ENCODE peak calls at places on chromosomes 1 and 21, in seven cellular contexts. One of them, this sample, is unnamed.

GRCh38 chr21:41133896-41134522 is 34.0 kb upstream of the BACE2 start:
- DNase-seq in stomach: no peak
- DNase-seq in T-helper 1 cell: no peak
- DNase-seq in MG63: no peak
- DNase-seq in Caki2: peak
- DNase-seq in mucosa of descending colon: no peak
- DNase-seq in NCI-H1092 treated with DMSO at 0.1 percent for 48 hours: peak
- DNase-seq in this sample: no peak

GRCh38 chr21:36851121-36851520 is 115.3 kb downstream of the HLCS start:
- DNase-seq in stomach: no peak
- DNase-seq in T-helper 1 cell: no peak
- DNase-seq in MG63: no peak
- DNase-seq in Caki2: no peak
- DNase-seq in mucosa of descending colon: no peak
- DNase-seq in NCI-H1092 treated with DMSO at 0.1 percent for 48 hours: no peak
- DNase-seq in this sample: no peak

GRCh38 chr1:60825593-60825992 is 256.8 kb upstream of the NFIA start:
- DNase-seq in stomach: no peak
- DNase-seq in T-helper 1 cell: no peak
- DNase-seq in MG63: no peak
- DNase-seq in Caki2: no peak
- DNase-seq in mucosa of descending colon: peak
- DNase-seq in NCI-H1092 treated with DMSO at 0.1 percent for 48 hours: no peak
- DNase-seq in this sample: peak

GRCh38 chr1:89996415-89997110 is 1.7 kb downstream of the ZNF326 start:
- DNase-seq in stomach: no peak
- DNase-seq in T-helper 1 cell: no peak
- DNase-seq in MG63: no peak
- DNase-seq in Caki2: peak
- DNase-seq in mucosa of descending colon: no peak
- DNase-seq in NCI-H1092 treated with DMSO at 0.1 percent for 48 hours: no peak
- DNase-seq in this sample: no peak

GRCh38 chr1:234954613-234955012 is 174.0 kb downstream of the TOMM20 start:
- DNase-seq in stomach: no peak
- DNase-seq in T-helper 1 cell: no peak
- DNase-seq in MG63: no peak
- DNase-seq in Caki2: no peak
- DNase-seq in mucosa of descending colon: no peak
- DNase-seq in NCI-H1092 treated with DMSO at 0.1 percent for 48 hours: no peak
- DNase-seq in this sample: no peak

GRCh38 chr1:206929509-206929908 is 7.8 kb upstream of the FCMR start:
- DNase-seq in stomach: no peak
- DNase-seq in T-helper 1 cell: no peak
- DNase-seq in MG63: no peak
- DNase-seq in Caki2: no peak
- DNase-seq in mucosa of descending colon: no peak
- DNase-seq in NCI-H1092 treated with DMSO at 0.1 percent for 48 hours: no peak
- DNase-seq in this sample: no peak

GRCh38 chr1:1406101-1406820 is 832 bp downstream of the MRPL20 start:
- DNase-seq in stomach: no peak
- DNase-seq in T-helper 1 cell: no peak
- DNase-seq in MG63: no peak
- DNase-seq in Caki2: no peak
- DNase-seq in mucosa of descending colon: peak
- DNase-seq in NCI-H1092 treated with DMSO at 0.1 percent for 48 hours: no peak
- DNase-seq in this sample: no peak

GRCh38 chr21:42793774-42794173 is 85.6 kb downstream of the WDR4 start:
- DNase-seq in stomach: no peak
- DNase-seq in T-helper 1 cell: no peak
- DNase-seq in MG63: no peak
- DNase-seq in Caki2: no peak
- DNase-seq in mucosa of descending colon: no peak
- DNase-seq in NCI-H1092 treated with DMSO at 0.1 percent for 48 hours: no peak
- DNase-seq in this sample: no peak

GRCh38 chr1:216983823-216984222 is 260.6 kb upstream of the ESRRG start:
- DNase-seq in stomach: no peak
- DNase-seq in T-helper 1 cell: no peak
- DNase-seq in MG63: no peak
- DNase-seq in Caki2: no peak
- DNase-seq in mucosa of descending colon: no peak
- DNase-seq in NCI-H1092 treated with DMSO at 0.1 percent for 48 hours: no peak
- DNase-seq in this sample: no peak

GRCh38 chr1:74714429-74715362 is 18.2 kb downstream of the CRYZ start:
- DNase-seq in stomach: no peak
- DNase-seq in T-helper 1 cell: no peak
- DNase-seq in MG63: no peak
- DNase-seq in Caki2: no peak
- DNase-seq in mucosa of descending colon: no peak
- DNase-seq in NCI-H1092 treated with DMSO at 0.1 percent for 48 hours: no peak
- DNase-seq in this sample: no peak

GRCh38 chr1:164058192-164058591 is 500.8 kb upstream of the PBX1 start:
- DNase-seq in stomach: no peak
- DNase-seq in T-helper 1 cell: no peak
- DNase-seq in MG63: no peak
- DNase-seq in Caki2: no peak
- DNase-seq in mucosa of descending colon: no peak
- DNase-seq in NCI-H1092 treated with DMSO at 0.1 percent for 48 hours: no peak
- DNase-seq in this sample: no peak

GRCh38 chr1:182786223-182787001 is 3.2 kb upstream of the NPL start:
- DNase-seq in stomach: peak
- DNase-seq in T-helper 1 cell: no peak
- DNase-seq in MG63: peak
- DNase-seq in Caki2: peak
- DNase-seq in mucosa of descending colon: peak
- DNase-seq in NCI-H1092 treated with DMSO at 0.1 percent for 48 hours: peak
- DNase-seq in this sample: no peak

GRCh38 chr1:1256956-1257871 is 10.7 kb upstream of the C1QTNF12 start:
- DNase-seq in stomach: no peak
- DNase-seq in T-helper 1 cell: no peak
- DNase-seq in MG63: no peak
- DNase-seq in Caki2: no peak
- DNase-seq in mucosa of descending colon: peak
- DNase-seq in NCI-H1092 treated with DMSO at 0.1 percent for 48 hours: no peak
- DNase-seq in this sample: no peak

GRCh38 chr1:42816600-42817439 is at the start of the genes ERMAP and SVBP:
- DNase-seq in stomach: peak
- DNase-seq in T-helper 1 cell: peak
- DNase-seq in MG63: peak
- DNase-seq in Caki2: peak
- DNase-seq in mucosa of descending colon: peak
- DNase-seq in NCI-H1092 treated with DMSO at 0.1 percent for 48 hours: peak
- DNase-seq in this sample: peak

GRCh38 chr1:211625040-211625439 is 46.1 kb upstream of the SLC30A1 start:
- DNase-seq in stomach: no peak
- DNase-seq in T-helper 1 cell: no peak
- DNase-seq in MG63: peak
- DNase-seq in Caki2: no peak
- DNase-seq in mucosa of descending colon: no peak
- DNase-seq in NCI-H1092 treated with DMSO at 0.1 percent for 48 hours: no peak
- DNase-seq in this sample: no peak

GRCh38 chr21:42153746-42154145 is 65.2 kb upstream of the ABCG1 start:
- DNase-seq in stomach: no peak
- DNase-seq in T-helper 1 cell: no peak
- DNase-seq in MG63: no peak
- DNase-seq in Caki2: no peak
- DNase-seq in mucosa of descending colon: no peak
- DNase-seq in NCI-H1092 treated with DMSO at 0.1 percent for 48 hours: no peak
- DNase-seq in this sample: no peak

GRCh38 chr1:197787056-197787455 is 11.8 kb upstream of the DENND1B start:
- DNase-seq in stomach: no peak
- DNase-seq in T-helper 1 cell: no peak
- DNase-seq in MG63: peak
- DNase-seq in Caki2: no peak
- DNase-seq in mucosa of descending colon: no peak
- DNase-seq in NCI-H1092 treated with DMSO at 0.1 percent for 48 hours: no peak
- DNase-seq in this sample: no peak

GRCh38 chr1:41920658-41921057 is 1.9 kb upstream of the HIVEP3 start:
- DNase-seq in stomach: no peak
- DNase-seq in T-helper 1 cell: no peak
- DNase-seq in MG63: no peak
- DNase-seq in Caki2: peak
- DNase-seq in mucosa of descending colon: no peak
- DNase-seq in NCI-H1092 treated with DMSO at 0.1 percent for 48 hours: no peak
- DNase-seq in this sample: no peak

GRCh38 chr1:219413523-219413922 is 199.4 kb downstream of the ZC3H11B start:
- DNase-seq in stomach: no peak
- DNase-seq in T-helper 1 cell: no peak
- DNase-seq in MG63: no peak
- DNase-seq in Caki2: no peak
- DNase-seq in mucosa of descending colon: no peak
- DNase-seq in NCI-H1092 treated with DMSO at 0.1 percent for 48 hours: peak
- DNase-seq in this sample: no peak

GRCh38 chr1:19338323-19338762 is 26.2 kb downstream of the SLC66A1 start:
- DNase-seq in stomach: no peak
- DNase-seq in T-helper 1 cell: no peak
- DNase-seq in MG63: no peak
- DNase-seq in Caki2: no peak
- DNase-seq in mucosa of descending colon: no peak
- DNase-seq in NCI-H1092 treated with DMSO at 0.1 percent for 48 hours: no peak
- DNase-seq in this sample: no peak

GRCh38 chr1:45351508-45351907 is 11.3 kb upstream of the MUTYH start:
- DNase-seq in stomach: no peak
- DNase-seq in T-helper 1 cell: no peak
- DNase-seq in MG63: no peak
- DNase-seq in Caki2: no peak
- DNase-seq in mucosa of descending colon: no peak
- DNase-seq in NCI-H1092 treated with DMSO at 0.1 percent for 48 hours: no peak
- DNase-seq in this sample: no peak

GRCh38 chr1:2150836-2151235 is 43.7 kb downstream of the FAAP20 start:
- DNase-seq in stomach: no peak
- DNase-seq in T-helper 1 cell: no peak
- DNase-seq in MG63: no peak
- DNase-seq in Caki2: no peak
- DNase-seq in mucosa of descending colon: no peak
- DNase-seq in NCI-H1092 treated with DMSO at 0.1 percent for 48 hours: no peak
- DNase-seq in this sample: no peak

GRCh38 chr1:58346076-58346435 is 200.5 kb downstream of the OMA1 start:
- DNase-seq in stomach: no peak
- DNase-seq in T-helper 1 cell: no peak
- DNase-seq in MG63: no peak
- DNase-seq in Caki2: no peak
- DNase-seq in mucosa of descending colon: no peak
- DNase-seq in NCI-H1092 treated with DMSO at 0.1 percent for 48 hours: no peak
- DNase-seq in this sample: no peak

GRCh38 chr1:58883888-58884482 is 100.1 kb upstream of the JUN start:
- DNase-seq in stomach: no peak
- DNase-seq in T-helper 1 cell: no peak
- DNase-seq in MG63: no peak
- DNase-seq in Caki2: no peak
- DNase-seq in mucosa of descending colon: no peak
- DNase-seq in NCI-H1092 treated with DMSO at 0.1 percent for 48 hours: peak
- DNase-seq in this sample: no peak

GRCh38 chr1:43582162-43582566 is 51.5 kb downstream of the PTPRF start:
- DNase-seq in stomach: peak
- DNase-seq in T-helper 1 cell: no peak
- DNase-seq in MG63: peak
- DNase-seq in Caki2: peak
- DNase-seq in mucosa of descending colon: peak
- DNase-seq in NCI-H1092 treated with DMSO at 0.1 percent for 48 hours: no peak
- DNase-seq in this sample: no peak

GRCh38 chr1:23810818-23811420 is 10.4 kb upstream of the GALE start:
- DNase-seq in stomach: peak
- DNase-seq in T-helper 1 cell: no peak
- DNase-seq in MG63: no peak
- DNase-seq in Caki2: no peak
- DNase-seq in mucosa of descending colon: peak
- DNase-seq in NCI-H1092 treated with DMSO at 0.1 percent for 48 hours: peak
- DNase-seq in this sample: no peak

GRCh38 chr1:56799605-56800398 is 19.4 kb downstream of the FYB2 start:
- DNase-seq in stomach: no peak
- DNase-seq in T-helper 1 cell: no peak
- DNase-seq in MG63: peak
- DNase-seq in Caki2: no peak
- DNase-seq in mucosa of descending colon: no peak
- DNase-seq in NCI-H1092 treated with DMSO at 0.1 percent for 48 hours: no peak
- DNase-seq in this sample: no peak

GRCh38 chr21:36976882-36977651 is 10.6 kb upstream of the HLCS start:
- DNase-seq in stomach: no peak
- DNase-seq in T-helper 1 cell: no peak
- DNase-seq in MG63: peak
- DNase-seq in Caki2: peak
- DNase-seq in mucosa of descending colon: no peak
- DNase-seq in NCI-H1092 treated with DMSO at 0.1 percent for 48 hours: peak
- DNase-seq in this sample: no peak

GRCh38 chr1:241138248-241138647 is 218.8 kb downstream of the RGS7 start:
- DNase-seq in stomach: no peak
- DNase-seq in T-helper 1 cell: no peak
- DNase-seq in MG63: no peak
- DNase-seq in Caki2: no peak
- DNase-seq in mucosa of descending colon: no peak
- DNase-seq in NCI-H1092 treated with DMSO at 0.1 percent for 48 hours: no peak
- DNase-seq in this sample: no peak

GRCh38 chr1:48572134-48572533 is 100.1 kb upstream of the SPATA6 start:
- DNase-seq in stomach: no peak
- DNase-seq in T-helper 1 cell: no peak
- DNase-seq in MG63: no peak
- DNase-seq in Caki2: no peak
- DNase-seq in mucosa of descending colon: no peak
- DNase-seq in NCI-H1092 treated with DMSO at 0.1 percent for 48 hours: no peak
- DNase-seq in this sample: no peak

GRCh38 chr1:234572966-234573365 is 37.0 kb downstream of the IRF2BP2 start:
- DNase-seq in stomach: no peak
- DNase-seq in T-helper 1 cell: no peak
- DNase-seq in MG63: no peak
- DNase-seq in Caki2: no peak
- DNase-seq in mucosa of descending colon: no peak
- DNase-seq in NCI-H1092 treated with DMSO at 0.1 percent for 48 hours: no peak
- DNase-seq in this sample: no peak